ENCODE peak calls at places on chromosomes 6 and 20, in six cellular contexts. One of them, this sample, is unnamed.

GRCh38 chr6:71248306-71248705 is 40.3 kb upstream of the OGFRL1 start:
- DNase-seq in epithelial cell of esophagus: peak
- DNase-seq in brain microvascular endothelial cell: peak
- DNase-seq in endothelial cell of umbilical vein: peak
- DNase-seq in transverse colon: no peak
- DNase-seq in GM12865: peak
- DNase-seq in this sample: peak

GRCh38 chr20:57586370-57586793 is 25.5 kb downstream of the PCK1 start:
- DNase-seq in epithelial cell of esophagus: no peak
- DNase-seq in brain microvascular endothelial cell: no peak
- DNase-seq in endothelial cell of umbilical vein: no peak
- DNase-seq in transverse colon: peak
- DNase-seq in GM12865: no peak
- DNase-seq in this sample: no peak

GRCh38 chr6:19691465-19692167 is 145.6 kb upstream of the ID4 start:
- DNase-seq in epithelial cell of esophagus: no peak
- DNase-seq in brain microvascular endothelial cell: no peak
- DNase-seq in endothelial cell of umbilical vein: no peak
- DNase-seq in transverse colon: no peak
- DNase-seq in GM12865: no peak
- DNase-seq in this sample: no peak

GRCh38 chr6:136173519-136174507 is 76.3 kb downstream of the MTFR2 start:
- DNase-seq in epithelial cell of esophagus: no peak
- DNase-seq in brain microvascular endothelial cell: peak
- DNase-seq in endothelial cell of umbilical vein: peak
- DNase-seq in transverse colon: no peak
- DNase-seq in GM12865: no peak
- DNase-seq in this sample: peak

GRCh38 chr6:5085638-5086293 is 625 bp downstream of the PPP1R3G start:
- DNase-seq in epithelial cell of esophagus: peak
- DNase-seq in brain microvascular endothelial cell: no peak
- DNase-seq in endothelial cell of umbilical vein: peak
- DNase-seq in transverse colon: peak
- DNase-seq in GM12865: peak
- DNase-seq in this sample: peak

GRCh38 chr6:84522135-84522535 is 242.3 kb downstream of the TBX18 start:
- DNase-seq in epithelial cell of esophagus: peak
- DNase-seq in brain microvascular endothelial cell: peak
- DNase-seq in endothelial cell of umbilical vein: peak
- DNase-seq in transverse colon: no peak
- DNase-seq in GM12865: no peak
- DNase-seq in this sample: peak

GRCh38 chr20:19761853-19762252 is 3.8 kb downstream of the RIN2 start:
- DNase-seq in epithelial cell of esophagus: no peak
- DNase-seq in brain microvascular endothelial cell: no peak
- DNase-seq in endothelial cell of umbilical vein: no peak
- DNase-seq in transverse colon: no peak
- DNase-seq in GM12865: no peak
- DNase-seq in this sample: peak

GRCh38 chr20:63057133-63058117 is 50.7 kb upstream of the BHLHE23 start:
- DNase-seq in epithelial cell of esophagus: peak
- DNase-seq in brain microvascular endothelial cell: no peak
- DNase-seq in endothelial cell of umbilical vein: no peak
- DNase-seq in transverse colon: no peak
- DNase-seq in GM12865: no peak
- DNase-seq in this sample: no peak

DNA sequence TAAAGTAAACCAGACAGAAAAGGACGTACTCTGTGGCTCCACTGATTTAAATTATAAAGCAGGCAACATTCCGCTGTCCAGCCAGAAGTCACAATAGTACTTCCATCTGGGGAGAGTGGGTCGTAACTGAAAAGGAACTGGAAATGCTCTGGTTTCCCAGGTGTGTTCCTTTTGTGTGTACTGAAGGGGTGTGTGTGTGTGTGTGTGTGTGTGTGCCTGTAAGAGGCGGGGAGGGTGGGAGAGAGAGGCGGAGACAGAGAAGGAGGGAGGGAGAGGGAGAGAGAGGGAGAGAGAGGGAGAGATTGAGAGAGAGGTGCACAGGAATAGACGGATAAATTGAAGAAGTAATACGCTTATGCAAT is 178.4 kb upstream of the ZNF184 start:
- DNase-seq in epithelial cell of esophagus: peak
- DNase-seq in brain microvascular endothelial cell: peak
- DNase-seq in endothelial cell of umbilical vein: no peak
- DNase-seq in transverse colon: no peak
- DNase-seq in GM12865: no peak
- DNase-seq in this sample: no peak
- H3K4me3 ChIP-seq in epithelial cell of esophagus: peak
- H3K4me3 ChIP-seq in brain microvascular endothelial cell: peak
- H3K4me3 ChIP-seq in endothelial cell of umbilical vein: no peak
- H3K4me3 ChIP-seq in transverse colon: no peak
- H3K4me3 ChIP-seq in GM12865: no peak
- H3K4me3 ChIP-seq in this sample: no peak

GRCh38 chr20:37543828-37544227 is 16.2 kb upstream of the BLCAP start:
- DNase-seq in epithelial cell of esophagus: peak
- DNase-seq in brain microvascular endothelial cell: peak
- DNase-seq in endothelial cell of umbilical vein: peak
- DNase-seq in transverse colon: no peak
- DNase-seq in GM12865: no peak
- DNase-seq in this sample: peak
- TF ChIP-seq CTCF in epithelial cell of esophagus: peak
- TF ChIP-seq CTCF in brain microvascular endothelial cell: peak
- TF ChIP-seq CTCF in endothelial cell of umbilical vein: peak
- TF ChIP-seq CTCF in transverse colon: peak
- TF ChIP-seq CTCF in GM12865: no peak
- TF ChIP-seq CTCF in this sample: peak

GRCh38 chr6:157220485-157220884 is 102.8 kb downstream of the TMEM242 start:
- DNase-seq in epithelial cell of esophagus: no peak
- DNase-seq in brain microvascular endothelial cell: no peak
- DNase-seq in endothelial cell of umbilical vein: no peak
- DNase-seq in transverse colon: no peak
- DNase-seq in GM12865: no peak
- DNase-seq in this sample: no peak
- H3K4me3 ChIP-seq in epithelial cell of esophagus: no peak
- H3K4me3 ChIP-seq in brain microvascular endothelial cell: peak
- H3K4me3 ChIP-seq in endothelial cell of umbilical vein: no peak
- H3K4me3 ChIP-seq in transverse colon: no peak
- H3K4me3 ChIP-seq in GM12865: peak
- H3K4me3 ChIP-seq in this sample: no peak

GRCh38 chr20:16476032-16476431 is 97.2 kb downstream of the KIF16B start:
- DNase-seq in epithelial cell of esophagus: peak
- DNase-seq in brain microvascular endothelial cell: peak
- DNase-seq in endothelial cell of umbilical vein: peak
- DNase-seq in transverse colon: no peak
- DNase-seq in GM12865: peak
- DNase-seq in this sample: peak
- TF ChIP-seq CTCF in epithelial cell of esophagus: peak
- TF ChIP-seq CTCF in brain microvascular endothelial cell: peak
- TF ChIP-seq CTCF in endothelial cell of umbilical vein: peak
- TF ChIP-seq CTCF in transverse colon: peak
- TF ChIP-seq CTCF in GM12865: peak
- TF ChIP-seq CTCF in this sample: peak

DNA sequence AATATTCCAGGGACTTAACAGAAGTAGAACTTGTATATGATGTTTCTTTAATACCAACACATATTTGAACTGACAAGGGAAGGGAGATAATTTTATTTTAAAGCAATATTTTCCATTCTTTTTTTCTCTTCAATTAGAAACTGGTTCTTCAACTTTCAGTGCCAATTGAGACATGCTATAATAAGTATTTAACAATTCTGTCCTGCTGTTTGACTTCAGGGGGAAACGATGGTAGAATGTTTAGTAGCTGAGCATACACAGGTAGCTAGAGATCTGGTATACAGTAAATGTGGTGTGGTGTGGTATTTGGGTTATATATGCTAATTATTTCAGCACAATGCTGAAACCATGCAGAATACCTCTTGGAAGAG is 156.9 kb downstream of the ARID1B start:
- DNase-seq in epithelial cell of esophagus: peak
- DNase-seq in brain microvascular endothelial cell: no peak
- DNase-seq in endothelial cell of umbilical vein: no peak
- DNase-seq in transverse colon: no peak
- DNase-seq in GM12865: no peak
- DNase-seq in this sample: no peak
- H3K4me3 ChIP-seq in epithelial cell of esophagus: peak
- H3K4me3 ChIP-seq in brain microvascular endothelial cell: no peak
- H3K4me3 ChIP-seq in endothelial cell of umbilical vein: no peak
- H3K4me3 ChIP-seq in transverse colon: no peak
- H3K4me3 ChIP-seq in GM12865: no peak
- H3K4me3 ChIP-seq in this sample: no peak

GRCh38 chr6:169651498-169651897 is 50.3 kb downstream of the WDR27 start:
- DNase-seq in epithelial cell of esophagus: no peak
- DNase-seq in brain microvascular endothelial cell: no peak
- DNase-seq in endothelial cell of umbilical vein: no peak
- DNase-seq in transverse colon: no peak
- DNase-seq in GM12865: no peak
- DNase-seq in this sample: no peak

GRCh38 chr6:169653691-169654090 is 48.1 kb downstream of the WDR27 start:
- DNase-seq in epithelial cell of esophagus: no peak
- DNase-seq in brain microvascular endothelial cell: no peak
- DNase-seq in endothelial cell of umbilical vein: no peak
- DNase-seq in transverse colon: no peak
- DNase-seq in GM12865: no peak
- DNase-seq in this sample: no peak

GRCh38 chr6:169652896-169653295 is 48.9 kb downstream of the WDR27 start:
- DNase-seq in epithelial cell of esophagus: no peak
- DNase-seq in brain microvascular endothelial cell: no peak
- DNase-seq in endothelial cell of umbilical vein: no peak
- DNase-seq in transverse colon: no peak
- DNase-seq in GM12865: no peak
- DNase-seq in this sample: no peak

GRCh38 chr6:169656626-169657610 is 44.9 kb downstream of the WDR27 start:
- DNase-seq in epithelial cell of esophagus: no peak
- DNase-seq in brain microvascular endothelial cell: no peak
- DNase-seq in endothelial cell of umbilical vein: no peak
- DNase-seq in transverse colon: no peak
- DNase-seq in GM12865: no peak
- DNase-seq in this sample: no peak

DNA sequence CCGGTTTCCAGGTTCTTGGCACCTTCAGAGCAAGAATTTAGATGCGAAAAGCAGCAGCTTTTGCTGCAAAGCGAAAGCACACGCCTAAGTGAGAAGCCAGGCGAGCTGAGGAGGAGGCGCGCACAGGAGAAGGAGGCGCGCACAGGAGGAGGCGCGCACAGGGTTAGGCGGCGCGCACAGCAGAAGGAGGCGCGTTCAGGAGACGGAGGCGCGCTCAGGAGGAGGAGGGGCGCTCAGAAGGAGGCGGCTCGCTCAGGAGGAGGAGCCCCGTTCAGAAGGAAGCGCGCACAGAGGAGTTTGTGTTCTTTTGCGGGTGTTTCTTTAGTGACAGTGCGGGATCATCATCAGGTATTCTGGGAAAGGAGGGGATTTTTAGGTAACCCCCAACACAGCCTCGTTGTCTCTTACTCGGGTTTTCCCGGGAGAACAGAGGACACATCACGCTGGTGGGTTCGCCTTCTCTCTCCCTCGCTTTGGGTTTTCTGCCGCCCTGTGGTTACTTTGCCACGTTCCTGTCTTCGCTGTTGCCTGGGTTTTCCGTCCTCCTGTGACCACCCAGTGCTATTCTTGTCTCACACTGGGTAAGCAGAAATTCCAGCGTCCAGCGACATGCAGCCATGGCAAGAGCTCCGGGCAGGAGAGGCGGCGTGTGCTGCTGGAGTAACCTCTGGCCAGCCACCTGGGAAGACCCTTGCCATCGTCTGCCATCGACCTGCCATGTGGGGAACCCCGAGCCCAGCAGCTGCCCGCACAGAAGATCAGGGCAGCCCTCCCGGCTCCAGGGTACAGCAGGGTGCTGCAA is 47.0 kb downstream of the WDR27 start:
- DNase-seq in epithelial cell of esophagus: peak
- DNase-seq in brain microvascular endothelial cell: peak
- DNase-seq in endothelial cell of umbilical vein: peak
- DNase-seq in transverse colon: peak
- DNase-seq in GM12865: peak
- DNase-seq in this sample: peak
- TF ChIP-seq CTCF in epithelial cell of esophagus: peak
- TF ChIP-seq CTCF in brain microvascular endothelial cell: peak
- TF ChIP-seq CTCF in endothelial cell of umbilical vein: peak
- TF ChIP-seq CTCF in transverse colon: peak
- TF ChIP-seq CTCF in GM12865: no peak
- TF ChIP-seq CTCF in this sample: peak

DNA sequence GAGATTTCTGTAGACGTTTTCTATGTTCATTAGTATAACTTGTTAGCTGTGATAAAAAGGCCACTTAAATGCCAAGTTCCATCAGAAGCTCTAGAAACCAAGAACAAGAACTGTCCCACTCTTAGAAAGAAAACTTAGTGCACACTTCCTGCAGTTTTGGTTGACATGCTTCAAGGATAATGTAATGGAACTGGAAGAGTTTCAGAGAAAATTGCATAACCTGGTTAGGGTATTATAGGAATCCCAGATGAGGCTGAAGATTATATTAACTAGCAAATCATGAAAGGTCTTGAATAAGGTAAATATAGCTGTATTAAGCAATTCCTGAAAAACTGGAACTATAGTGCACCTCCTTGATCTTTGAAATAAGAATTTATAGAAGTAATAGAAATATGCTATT is 1.8 kb upstream of the PHACTR2 start:
- DNase-seq in epithelial cell of esophagus: peak
- DNase-seq in brain microvascular endothelial cell: no peak
- DNase-seq in endothelial cell of umbilical vein: no peak
- DNase-seq in transverse colon: no peak
- DNase-seq in GM12865: no peak
- DNase-seq in this sample: peak
- H3K4me3 ChIP-seq in epithelial cell of esophagus: no peak
- H3K4me3 ChIP-seq in brain microvascular endothelial cell: no peak
- H3K4me3 ChIP-seq in endothelial cell of umbilical vein: no peak
- H3K4me3 ChIP-seq in transverse colon: no peak
- H3K4me3 ChIP-seq in GM12865: no peak
- H3K4me3 ChIP-seq in this sample: no peak

DNA sequence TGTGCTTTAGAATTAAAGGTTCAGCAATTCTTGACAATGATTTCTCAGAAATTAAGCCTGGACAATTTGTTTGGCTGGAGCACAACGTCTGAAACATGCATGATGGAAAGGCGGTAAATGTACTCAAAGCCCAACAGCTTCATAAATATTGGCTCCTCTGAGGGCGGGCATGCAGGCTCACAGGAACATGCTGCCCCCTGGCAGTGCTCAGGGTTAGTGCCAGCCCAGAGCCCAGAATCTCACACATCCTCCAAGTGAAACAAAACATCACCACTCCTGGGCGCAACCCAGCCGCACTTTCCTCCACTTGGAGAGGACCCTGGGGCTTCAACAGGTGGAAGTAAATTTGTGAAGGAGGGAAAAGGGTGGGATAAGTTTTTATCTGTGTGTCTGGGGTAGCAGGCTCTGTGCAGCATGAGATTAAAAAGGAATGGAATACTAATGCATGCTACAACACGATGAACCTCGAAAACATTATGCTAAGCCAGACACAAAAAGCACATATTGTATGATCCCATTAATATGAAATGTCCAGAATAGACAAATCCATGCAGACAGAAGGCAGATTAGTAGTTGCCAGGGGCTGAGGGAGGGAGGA is 54.1 kb upstream of the PTPRT start:
- DNase-seq in epithelial cell of esophagus: no peak
- DNase-seq in brain microvascular endothelial cell: no peak
- DNase-seq in endothelial cell of umbilical vein: no peak
- DNase-seq in transverse colon: no peak
- DNase-seq in GM12865: peak
- DNase-seq in this sample: no peak
- TF ChIP-seq CTCF in epithelial cell of esophagus: no peak
- TF ChIP-seq CTCF in brain microvascular endothelial cell: no peak
- TF ChIP-seq CTCF in endothelial cell of umbilical vein: no peak
- TF ChIP-seq CTCF in transverse colon: no peak
- TF ChIP-seq CTCF in GM12865: peak
- TF ChIP-seq CTCF in this sample: no peak

GRCh38 chr20:46946796-46947195 is 52.2 kb downstream of the EYA2 start:
- DNase-seq in epithelial cell of esophagus: no peak
- DNase-seq in brain microvascular endothelial cell: no peak
- DNase-seq in endothelial cell of umbilical vein: no peak
- DNase-seq in transverse colon: no peak
- DNase-seq in GM12865: no peak
- DNase-seq in this sample: peak
- H3K4me3 ChIP-seq in epithelial cell of esophagus: no peak
- H3K4me3 ChIP-seq in brain microvascular endothelial cell: no peak
- H3K4me3 ChIP-seq in endothelial cell of umbilical vein: no peak
- H3K4me3 ChIP-seq in transverse colon: no peak
- H3K4me3 ChIP-seq in GM12865: no peak
- H3K4me3 ChIP-seq in this sample: no peak